ENCODE peak calls at places on chromosomes 7 and 10, in ten cellular contexts. O is fibroblast of lung, S is transverse colon, M is ovary, G is psoas muscle, E is colonic mucosa, Q is BJ, H is RWPE2, V is IMR-90, Y is esophagus squamous epithelium. J is an unnamed sample. For H3K27me3, the result is how much of the 10 kb centered on the place peaks cover.

GRCh38 chr7:117872565-117873055 is 631 bp downstream of the CTTNBP2 start:
- DNase-seq in O (peak), S (peak), M (peak), G (peak), E (peak), Q (no peak), H (no peak), V (no peak), Y (no peak), J (no peak)

GRCh38 chr10:21929070-21929469 is 74.5 kb downstream of the DNAJC1 start:
- DNase-seq in O (peak), S (no peak), M (no peak), G (no peak), E (no peak), Q (no peak), H (no peak), V (peak), Y (no peak), J (no peak)

GRCh38 chr7:81846398-81846797 is 76.6 kb upstream of the HGF start:
- DNase-seq in O (peak), S (no peak), M (no peak), G (no peak), E (no peak), Q (peak), H (no peak), V (peak), Y (no peak), J (peak)

GRCh38 chr7:37684927-37685326 is 1.4 kb downstream of the GPR141 start:
- DNase-seq in O (no peak), S (no peak), M (no peak), G (no peak), E (no peak), Q (no peak), H (no peak), V (no peak), Y (no peak), J (no peak)

GRCh38 chr7:143015926-143016490 is 10.9 kb downstream of the OR9A2 start:
- DNase-seq in O (peak), S (no peak), M (no peak), G (no peak), E (no peak), Q (peak), H (no peak), V (no peak), Y (no peak), J (no peak)

GRCh38 chr7:3493499-3493898 is 192.4 kb downstream of the SDK1 start:
- DNase-seq in O (peak), S (no peak), M (no peak), G (no peak), E (no peak), Q (no peak), H (no peak), V (peak), Y (no peak), J (peak)

GRCh38 chr10:4301296-4301695 is 516.3 kb upstream of the KLF6 start:
- DNase-seq in O (peak), S (no peak), M (no peak), G (no peak), E (no peak), Q (no peak), H (no peak), V (no peak), Y (no peak), J (no peak)

GRCh38 chr10:124798364-124798763 is 3.3 kb upstream of the ABRAXAS2 start:
- DNase-seq in O (no peak), S (no peak), M (no peak), G (no peak), E (no peak), Q (no peak), H (no peak), V (no peak), Y (no peak), J (no peak)

GRCh38 chr10:15222511-15222910 is 54.0 kb upstream of the NMT2 start:
- DNase-seq in O (peak), S (no peak), M (no peak), G (no peak), E (no peak), Q (no peak), H (no peak), V (peak), Y (no peak), J (no peak)

GRCh38 chr7:15368653-15369052 is 193.2 kb downstream of the AGMO start:
- DNase-seq in O (no peak), S (no peak), M (no peak), G (no peak), E (no peak), Q (no peak), H (no peak), V (no peak), Y (no peak), J (no peak)

GRCh38 chr10:828191-828590 is 103.3 kb downstream of the LARP4B start:
- DNase-seq in O (no peak), S (no peak), M (no peak), G (no peak), E (no peak), Q (no peak), H (no peak), V (no peak), Y (no peak), J (no peak)

GRCh38 chr7:116322541-116322940 is 112.2 kb downstream of the TES start:
- DNase-seq in O (peak), S (no peak), M (no peak), G (no peak), E (no peak), Q (no peak), H (no peak), V (peak), Y (no peak), J (no peak)

GRCh38 chr10:97427571-97428179 is 1.7 kb downstream of the PGAM1 start:
- DNase-seq in O (peak), S (peak), M (no peak), G (no peak), E (peak), Q (no peak), H (no peak), V (peak), Y (no peak), J (no peak)

GRCh38 chr10:118958984-118959916 is 70.3 kb upstream of the NANOS1 start:
- DNase-seq in O (peak), S (peak), M (no peak), G (peak), E (no peak), Q (peak), H (no peak), V (peak), Y (no peak), J (no peak)

GRCh38 chr7:129689995-129690581 is 78.6 kb downstream of the NRF1 start:
- DNase-seq in O (no peak), S (no peak), M (no peak), G (no peak), E (no peak), Q (no peak), H (no peak), V (no peak), Y (no peak), J (no peak)

GRCh38 chr7:47948096-47948790 is at the start of gene PKD1L1:
- DNase-seq in O (peak), S (no peak), M (no peak), G (no peak), E (no peak), Q (no peak), H (no peak), V (no peak), Y (no peak), J (no peak)

GRCh38 chr7:99876491-99876890 is 342 bp downstream of the OR2AE1 start:
- DNase-seq in O (no peak), S (no peak), M (no peak), G (no peak), E (no peak), Q (no peak), H (no peak), V (no peak), Y (no peak), J (no peak)

GRCh38 chr7:158369290-158369689 is 218.3 kb downstream of the PTPRN2 start:
- DNase-seq in O (no peak), S (no peak), M (no peak), G (no peak), E (no peak), Q (no peak), H (no peak), V (no peak), Y (no peak), J (no peak)

GRCh38 chr10:6065406-6065805 is 3.2 kb upstream of the IL2RA start:
- DNase-seq in O (no peak), S (no peak), M (peak), G (no peak), E (no peak), Q (no peak), H (no peak), V (no peak), Y (no peak), J (no peak)

GRCh38 chr10:119726291-119727261 is 726 bp downstream of the INPP5F start:
- DNase-seq in O (no peak), S (peak), M (peak), G (no peak), E (peak), Q (no peak), H (no peak), V (no peak), Y (no peak), J (no peak)

GRCh38 chr7:159098795-159099194 is 45.9 kb downstream of the VIPR2 start:
- DNase-seq in O (no peak), S (peak), M (peak), G (no peak), E (no peak), Q (no peak), H (peak), V (no peak), Y (no peak), J (no peak)

GRCh38 chr10:123781956-123782500 is 109.6 kb downstream of the CPXM2 start:
- DNase-seq in O (no peak), S (no peak), M (no peak), G (no peak), E (no peak), Q (no peak), H (no peak), V (no peak), Y (no peak), J (no peak)

GRCh38 chr7:2508327-2509231 is 11.0 kb upstream of the LFNG start:
- DNase-seq in O (no peak), S (peak), M (no peak), G (peak), E (peak), Q (peak), H (no peak), V (peak), Y (no peak), J (no peak)

GRCh38 chr7:134446923-134447322 is 12.0 kb downstream of the AKR1B1 start:
- DNase-seq in O (no peak), S (no peak), M (no peak), G (no peak), E (no peak), Q (no peak), H (no peak), V (no peak), Y (no peak), J (no peak)

GRCh38 chr10:42755028-42755451 is 27.6 kb upstream of the BMS1 start:
- DNase-seq in O (no peak), S (no peak), M (no peak), G (peak), E (no peak), Q (no peak), H (no peak), V (no peak), Y (no peak), J (no peak)

GRCh38 chr7:105887569-105888199 is 11.3 kb upstream of the ATXN7L1 start:
- DNase-seq in O (no peak), S (no peak), M (no peak), G (no peak), E (peak), Q (no peak), H (no peak), V (no peak), Y (no peak), J (no peak)

GRCh38 chr10:124025638-124026336 is 67.6 kb downstream of the CHST15 start:
- DNase-seq in O (peak), S (no peak), M (no peak), G (no peak), E (no peak), Q (no peak), H (no peak), V (no peak), Y (no peak), J (no peak)

GRCh38 chr10:80501381-80501912 is 36.3 kb upstream of the SH2D4B start:
- DNase-seq in O (peak), S (no peak), M (no peak), G (no peak), E (no peak), Q (no peak), H (no peak), V (no peak), Y (no peak), J (no peak)

GRCh38 chr10:73366381-73367298 is 8.0 kb upstream of the CFAP70 start:
- DNase-seq in O (no peak), S (no peak), M (no peak), G (no peak), E (no peak), Q (no peak), H (no peak), V (no peak), Y (no peak), J (no peak)

GRCh38 chr7:44072364-44073231 is 7.2 kb upstream of the PGAM2 start:
- DNase-seq in O (peak), S (peak), M (peak), G (peak), E (peak), Q (peak), H (peak), V (peak), Y (no peak), J (peak)

GRCh38 chr10:101130984-101131961 is at the start of gene TLX1:
- DNase-seq in O (no peak), S (no peak), M (no peak), G (peak), E (no peak), Q (no peak), H (peak), V (no peak), Y (no peak), J (no peak)

GRCh38 chr10:32211046-32211363 is 136.0 kb downstream of the EPC1 start:
- DNase-seq in O (no peak), S (no peak), M (no peak), G (no peak), E (no peak), Q (no peak), H (no peak), V (no peak), Y (no peak), J (no peak)

GRCh38 chr7:142804715-142805114 is 33.9 kb downstream of the PRSS2 start:
- DNase-seq in O (no peak), S (no peak), M (no peak), G (no peak), E (no peak), Q (no peak), H (no peak), V (no peak), Y (no peak), J (no peak)

GRCh38 chr7:30177186-30177585 is 42.4 kb downstream of the MTURN start:
- DNase-seq in O (no peak), S (no peak), M (no peak), G (no peak), E (no peak), Q (no peak), H (no peak), V (no peak), Y (no peak), J (no peak)

GRCh38 chr7:82594665-82595064 is 151.1 kb upstream of the CACNA2D1 start:
- DNase-seq in O (no peak), S (no peak), M (no peak), G (no peak), E (no peak), Q (no peak), H (no peak), V (no peak), Y (no peak), J (no peak)

DNA sequence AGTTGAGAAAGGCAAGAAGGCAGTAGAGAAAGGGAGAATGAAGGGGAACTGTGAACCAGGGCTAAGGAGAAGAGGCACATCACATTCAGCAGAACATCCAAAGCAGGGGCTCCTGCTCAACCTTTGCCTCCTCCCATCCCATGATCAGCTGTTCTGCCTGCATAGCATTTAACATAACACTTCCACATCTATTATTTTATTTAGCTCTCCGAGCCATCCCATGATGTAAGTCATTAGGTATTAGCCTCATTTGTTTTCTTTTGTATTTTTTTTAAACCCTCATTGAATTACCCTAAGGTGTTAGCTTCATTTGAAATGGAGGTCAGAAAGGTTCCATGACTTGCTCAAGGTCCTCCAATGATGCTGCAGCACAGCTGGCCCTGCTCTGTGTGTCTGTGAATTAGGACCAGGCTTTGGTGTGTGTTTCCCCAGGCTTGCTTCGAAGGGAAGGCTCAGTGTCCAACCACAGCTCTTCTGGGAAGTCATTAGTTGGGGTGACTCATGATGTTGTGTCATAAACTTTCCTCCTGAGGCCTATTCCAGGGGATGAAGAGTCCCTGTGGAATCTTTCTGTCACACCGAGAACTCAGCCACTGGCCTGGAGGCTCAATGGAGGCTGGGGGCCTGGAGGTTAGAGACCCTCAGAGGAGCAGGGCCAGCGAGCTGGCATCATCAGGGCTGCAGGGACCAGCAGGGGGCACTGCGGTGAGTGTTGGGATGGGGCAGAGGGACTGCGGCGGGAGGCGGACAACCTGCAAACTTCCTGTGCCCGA is 16.5 kb downstream of the NPFFR1 start:
- DNase-seq in O (peak), S (peak), M (no peak), G (no peak), E (peak), Q (peak), H (peak), V (peak), Y (no peak), J (peak)
- TF ChIP-seq CTCF in O (peak), S (no peak), M (no peak), G (no peak), E (no peak), Q (peak), H (peak), V (peak), Y (no peak), J (peak)

DNA sequence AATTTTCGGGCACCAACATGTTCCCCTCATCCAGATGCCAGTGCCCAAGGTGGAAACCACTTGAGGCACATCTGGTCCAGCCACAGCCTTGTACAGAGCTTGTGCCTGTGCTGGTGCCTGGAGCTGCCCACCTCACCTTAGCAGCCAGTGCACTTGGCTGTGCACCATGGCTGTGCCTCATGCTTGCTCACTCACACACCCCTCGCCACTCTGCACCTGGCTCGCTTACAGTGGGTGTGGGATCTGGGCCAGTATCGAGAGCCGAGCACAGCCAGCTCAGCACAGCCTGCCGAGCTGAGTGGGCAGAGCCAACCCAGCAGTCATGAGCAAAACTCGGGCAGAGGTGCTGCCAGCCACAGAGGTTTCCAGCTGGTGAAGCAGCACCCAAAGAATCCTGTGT is 139.9 kb upstream of the NUPR2 start:
- DNase-seq in O (no peak), S (no peak), M (no peak), G (no peak), E (no peak), Q (no peak), H (no peak), V (no peak), Y (no peak), J (no peak)
- H3K27me3 ChIP-seq in O (under half), S (under half), M (under half), G (under half), E (under half), Q (under half), H (under half), V (under half), Y (under half), J (under half)

DNA sequence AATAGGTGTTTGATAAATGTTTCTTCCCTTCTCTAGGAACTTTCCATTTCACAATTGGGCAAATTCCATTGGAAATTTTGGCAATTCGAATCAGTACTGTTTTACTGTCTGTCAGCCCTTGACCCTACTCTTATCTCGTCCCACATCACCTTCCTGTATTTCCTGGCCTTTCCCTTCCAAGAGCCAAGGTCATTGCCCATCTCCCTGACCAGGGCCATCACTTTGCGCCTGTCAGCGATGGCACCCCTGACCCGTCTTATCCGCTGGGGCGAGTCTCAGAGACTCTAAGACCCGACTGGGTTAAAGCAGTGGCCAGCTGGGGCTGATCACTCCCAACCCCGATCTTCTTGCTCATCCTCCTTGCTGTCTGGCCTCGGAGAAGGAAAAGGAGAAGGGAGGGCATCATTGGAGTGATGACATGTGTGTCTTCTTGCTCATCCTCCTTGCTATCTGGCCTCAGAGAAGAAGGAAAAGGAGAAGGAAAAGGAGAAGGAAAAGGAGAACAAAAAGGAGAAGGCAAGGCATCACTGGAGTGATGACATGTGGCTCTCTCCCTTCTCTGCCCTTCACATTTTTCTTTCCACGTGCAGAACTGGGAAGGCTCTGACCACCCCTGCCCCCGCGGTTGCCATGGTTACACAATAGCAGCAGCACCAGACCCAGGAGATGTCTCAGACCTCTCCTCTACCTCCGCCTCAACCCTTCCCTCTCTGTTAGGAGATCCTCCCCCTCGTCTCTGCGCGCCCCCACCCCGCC is 2.1 kb downstream of the SEMA3D start:
- DNase-seq in O (peak), S (peak), M (peak), G (peak), E (peak), Q (no peak), H (no peak), V (peak), Y (no peak), J (no peak)
- H3K4me3 ChIP-seq in O (peak), S (peak), M (peak), G (peak), E (peak), Q (peak), H (no peak), V (peak), Y (peak), J (peak)

GRCh38 chr7:22295402-22296264 is 61.3 kb downstream of the RAPGEF5 start:
- DNase-seq in O (no peak), S (no peak), M (no peak), G (no peak), E (no peak), Q (no peak), H (no peak), V (no peak), Y (no peak), J (no peak)
- TF ChIP-seq CTCF in O (no peak), S (no peak), M (no peak), G (peak), E (no peak), Q (no peak), H (no peak), V (peak), Y (no peak), J (no peak)

GRCh38 chr7:25665346-25665745 is 437.1 kb upstream of the NPVF start:
- DNase-seq in O (no peak), S (peak), M (peak), G (peak), E (no peak), Q (no peak), H (no peak), V (no peak), Y (no peak), J (no peak)
- H3K27me3 ChIP-seq in O (under half), S (under half), M (under half), G (under half), E (under half), Q (under half), H (under half), V (under half), Y (under half), J (under half)

GRCh38 chr7:22140597-22140996 is 194.9 kb upstream of the CDCA7L start:
- DNase-seq in O (peak), S (no peak), M (no peak), G (no peak), E (no peak), Q (no peak), H (no peak), V (no peak), Y (no peak), J (no peak)
- H3K4me3 ChIP-seq in O (no peak), S (no peak), M (no peak), G (no peak), E (no peak), Q (no peak), H (no peak), V (no peak), Y (no peak), J (no peak)

GRCh38 chr10:92573091-92573797 is 649 bp downstream of the IDE start:
- DNase-seq in O (peak), S (peak), M (peak), G (peak), E (peak), Q (no peak), H (no peak), V (peak), Y (no peak), J (no peak)
- TF ChIP-seq CTCF in O (no peak), S (no peak), M (no peak), G (peak), E (no peak), Q (peak), H (no peak), V (peak), Y (no peak), J (peak)

GRCh38 chr10:28765641-28766040 is 88.3 kb downstream of the BAMBI start:
- DNase-seq in O (no peak), S (no peak), M (no peak), G (no peak), E (no peak), Q (no peak), H (no peak), V (no peak), Y (no peak), J (no peak)
- H3K27me3 ChIP-seq in O (under half), S (under half), M (under half), G (under half), E (under half), Q (under half), H (under half), V (under half), Y (under half), J (under half)

J was measured in kidney epithelial cell.